ENCODE peak calls at places on chromosomes 13 and 19, in seven cellular contexts. One of them, this sample, is unnamed.

GRCh38 chr19:11781295-11782057 is 14.7 kb downstream of the ZNF441 start:
- DNase-seq in GM12864: no peak
- DNase-seq in GM20000: no peak
- DNase-seq in esophagus muscularis mucosa: no peak
- DNase-seq in nucleus accumbens: no peak
- DNase-seq in iPS DF 6.9: no peak
- DNase-seq in pancreas: no peak
- DNase-seq in this sample: no peak

GRCh38 chr19:1957562-1958248 is 16.7 kb downstream of the CSNK1G2 start:
- DNase-seq in GM12864: no peak
- DNase-seq in esophagus muscularis mucosa: no peak
- DNase-seq in nucleus accumbens: no peak
- DNase-seq in iPS DF 6.9: no peak
- DNase-seq in GM20000: no peak
- DNase-seq in pancreas: no peak
- DNase-seq in this sample: no peak

GRCh38 chr19:46732966-46733692 is 12.7 kb upstream of the FKRP start:
- DNase-seq in pancreas: no peak
- DNase-seq in iPS DF 6.9: no peak
- DNase-seq in esophagus muscularis mucosa: no peak
- DNase-seq in GM12864: no peak
- DNase-seq in nucleus accumbens: no peak
- DNase-seq in GM20000: no peak
- DNase-seq in this sample: peak

GRCh38 chr13:110304256-110304655 is 2.7 kb downstream of the COL4A1 start:
- DNase-seq in esophagus muscularis mucosa: no peak
- DNase-seq in pancreas: no peak
- DNase-seq in nucleus accumbens: no peak
- DNase-seq in iPS DF 6.9: no peak
- DNase-seq in GM12864: no peak
- DNase-seq in GM20000: no peak
- DNase-seq in this sample: peak

GRCh38 chr13:83733293-83733692 is 149.0 kb downstream of the SLITRK1 start:
- DNase-seq in GM12864: no peak
- DNase-seq in pancreas: no peak
- DNase-seq in esophagus muscularis mucosa: no peak
- DNase-seq in nucleus accumbens: no peak
- DNase-seq in GM20000: no peak
- DNase-seq in iPS DF 6.9: no peak
- DNase-seq in this sample: no peak

GRCh38 chr19:39677931-39678889 is 22.5 kb downstream of the LGALS16 start:
- DNase-seq in esophagus muscularis mucosa: peak
- DNase-seq in nucleus accumbens: no peak
- DNase-seq in GM12864: no peak
- DNase-seq in GM20000: no peak
- DNase-seq in pancreas: no peak
- DNase-seq in iPS DF 6.9: no peak
- DNase-seq in this sample: no peak

GRCh38 chr19:39848392-39848791 is 2.2 kb upstream of the FBL start:
- DNase-seq in pancreas: no peak
- DNase-seq in iPS DF 6.9: no peak
- DNase-seq in nucleus accumbens: no peak
- DNase-seq in GM12864: no peak
- DNase-seq in esophagus muscularis mucosa: no peak
- DNase-seq in GM20000: no peak
- DNase-seq in this sample: no peak

GRCh38 chr19:6214881-6215541 is 64.8 kb downstream of the MLLT1 start:
- DNase-seq in GM12864: no peak
- DNase-seq in iPS DF 6.9: no peak
- DNase-seq in esophagus muscularis mucosa: no peak
- DNase-seq in pancreas: peak
- DNase-seq in nucleus accumbens: no peak
- DNase-seq in GM20000: no peak
- DNase-seq in this sample: no peak

GRCh38 chr13:106326751-106327150 is 208.7 kb downstream of the EFNB2 start:
- DNase-seq in GM12864: no peak
- DNase-seq in nucleus accumbens: no peak
- DNase-seq in GM20000: no peak
- DNase-seq in pancreas: no peak
- DNase-seq in esophagus muscularis mucosa: no peak
- DNase-seq in iPS DF 6.9: no peak
- DNase-seq in this sample: no peak

GRCh38 chr13:84616864-84617263 is 734.6 kb upstream of the SLITRK1 start:
- DNase-seq in GM12864: no peak
- DNase-seq in esophagus muscularis mucosa: no peak
- DNase-seq in pancreas: no peak
- DNase-seq in nucleus accumbens: no peak
- DNase-seq in iPS DF 6.9: no peak
- DNase-seq in GM20000: no peak
- DNase-seq in this sample: no peak

GRCh38 chr19:30596813-30597399 is 224.7 kb downstream of the ZNF536 start:
- DNase-seq in iPS DF 6.9: peak
- DNase-seq in nucleus accumbens: no peak
- DNase-seq in GM12864: no peak
- DNase-seq in esophagus muscularis mucosa: peak
- DNase-seq in GM20000: no peak
- DNase-seq in pancreas: no peak
- DNase-seq in this sample: no peak

GRCh38 chr13:57673197-57673596 is 41.7 kb downstream of the PCDH17 start:
- DNase-seq in iPS DF 6.9: no peak
- DNase-seq in esophagus muscularis mucosa: no peak
- DNase-seq in GM12864: no peak
- DNase-seq in GM20000: no peak
- DNase-seq in nucleus accumbens: no peak
- DNase-seq in pancreas: no peak
- DNase-seq in this sample: no peak

GRCh38 chr19:33601583-33601982 is 20.2 kb upstream of the CHST8 start:
- DNase-seq in nucleus accumbens: no peak
- DNase-seq in esophagus muscularis mucosa: no peak
- DNase-seq in iPS DF 6.9: no peak
- DNase-seq in GM12864: no peak
- DNase-seq in pancreas: no peak
- DNase-seq in GM20000: no peak
- DNase-seq in this sample: no peak

GRCh38 chr19:48868196-48868886 is at the start of gene PLEKHA4:
- DNase-seq in GM20000: no peak
- DNase-seq in pancreas: peak
- DNase-seq in esophagus muscularis mucosa: no peak
- DNase-seq in nucleus accumbens: no peak
- DNase-seq in iPS DF 6.9: no peak
- DNase-seq in GM12864: no peak
- DNase-seq in this sample: peak

GRCh38 chr13:48727252-48728011 is 73.7 kb downstream of the CYSLTR2 start:
- DNase-seq in pancreas: no peak
- DNase-seq in esophagus muscularis mucosa: no peak
- DNase-seq in GM12864: no peak
- DNase-seq in nucleus accumbens: no peak
- DNase-seq in iPS DF 6.9: no peak
- DNase-seq in GM20000: no peak
- DNase-seq in this sample: no peak

GRCh38 chr13:83229574-83230300 is 652.5 kb downstream of the SLITRK1 start:
- DNase-seq in nucleus accumbens: no peak
- DNase-seq in GM20000: no peak
- DNase-seq in GM12864: no peak
- DNase-seq in iPS DF 6.9: no peak
- DNase-seq in pancreas: no peak
- DNase-seq in esophagus muscularis mucosa: no peak
- DNase-seq in this sample: peak

GRCh38 chr13:70613295-70613694 is 505.0 kb upstream of the KLHL1 start:
- DNase-seq in nucleus accumbens: no peak
- DNase-seq in GM12864: no peak
- DNase-seq in GM20000: no peak
- DNase-seq in pancreas: no peak
- DNase-seq in iPS DF 6.9: no peak
- DNase-seq in esophagus muscularis mucosa: no peak
- DNase-seq in this sample: no peak

GRCh38 chr13:20709782-20710181 is 6.3 kb downstream of the IL17D start:
- DNase-seq in esophagus muscularis mucosa: no peak
- DNase-seq in iPS DF 6.9: no peak
- DNase-seq in GM20000: no peak
- DNase-seq in GM12864: no peak
- DNase-seq in pancreas: no peak
- DNase-seq in nucleus accumbens: no peak
- DNase-seq in this sample: no peak

GRCh38 chr19:32558607-32559228 is 22.3 kb upstream of the PDCD5 start:
- DNase-seq in pancreas: no peak
- DNase-seq in iPS DF 6.9: peak
- DNase-seq in esophagus muscularis mucosa: no peak
- DNase-seq in GM12864: no peak
- DNase-seq in GM20000: no peak
- DNase-seq in nucleus accumbens: no peak
- DNase-seq in this sample: no peak

GRCh38 chr19:37867831-37868230 is 38.6 kb downstream of the WDR87 start:
- DNase-seq in GM12864: no peak
- DNase-seq in esophagus muscularis mucosa: no peak
- DNase-seq in pancreas: no peak
- DNase-seq in nucleus accumbens: no peak
- DNase-seq in iPS DF 6.9: no peak
- DNase-seq in GM20000: no peak
- DNase-seq in this sample: peak

GRCh38 chr19:37817180-37817911 is 38.0 kb upstream of the ZNF573 start:
- DNase-seq in nucleus accumbens: peak
- DNase-seq in GM12864: no peak
- DNase-seq in esophagus muscularis mucosa: peak
- DNase-seq in iPS DF 6.9: peak
- DNase-seq in pancreas: peak
- DNase-seq in GM20000: no peak
- DNase-seq in this sample: peak

GRCh38 chr19:8512991-8513686 is 828 bp downstream of the ZNF414 start:
- DNase-seq in GM12864: no peak
- DNase-seq in nucleus accumbens: no peak
- DNase-seq in pancreas: peak
- DNase-seq in esophagus muscularis mucosa: no peak
- DNase-seq in iPS DF 6.9: no peak
- DNase-seq in GM20000: no peak
- DNase-seq in this sample: peak

GRCh38 chr19:28971011-28971410 is 241.9 kb downstream of the UQCRFS1 start:
- DNase-seq in pancreas: no peak
- DNase-seq in iPS DF 6.9: no peak
- DNase-seq in GM12864: no peak
- DNase-seq in nucleus accumbens: no peak
- DNase-seq in GM20000: no peak
- DNase-seq in esophagus muscularis mucosa: no peak
- DNase-seq in this sample: peak

GRCh38 chr13:109833940-109834339 is 47.6 kb upstream of the IRS2 start:
- DNase-seq in nucleus accumbens: no peak
- DNase-seq in GM12864: no peak
- DNase-seq in pancreas: no peak
- DNase-seq in iPS DF 6.9: no peak
- DNase-seq in esophagus muscularis mucosa: peak
- DNase-seq in GM20000: no peak
- DNase-seq in this sample: no peak

GRCh38 chr13:23871616-23872220 is 17.5 kb downstream of the MIPEP start:
- DNase-seq in esophagus muscularis mucosa: no peak
- DNase-seq in iPS DF 6.9: no peak
- DNase-seq in nucleus accumbens: no peak
- DNase-seq in GM20000: peak
- DNase-seq in pancreas: no peak
- DNase-seq in GM12864: no peak
- DNase-seq in this sample: peak

GRCh38 chr19:8212212-8212611 is 3.0 kb downstream of the CERS4 start:
- DNase-seq in nucleus accumbens: no peak
- DNase-seq in iPS DF 6.9: no peak
- DNase-seq in GM20000: no peak
- DNase-seq in esophagus muscularis mucosa: no peak
- DNase-seq in GM12864: no peak
- DNase-seq in pancreas: no peak
- DNase-seq in this sample: no peak